ENCODE peak calls at places on chromosomes 3 and 15, in ten cellular contexts. One of them, this sample, is unnamed.

GRCh38 chr15:78264304-78265136 is at the start of gene DNAJA4:
- DNase-seq in AG10803: peak; percentile 32
- DNase-seq in heart left ventricle: peak; percentile 72
- DNase-seq in body of pancreas: peak; percentile 48
- DNase-seq in GM20000: peak; percentile 85
- DNase-seq in cardiac fibroblast: peak; percentile 58
- DNase-seq in tibial artery: peak; percentile 73
- DNase-seq in AG09319: no peak
- DNase-seq in left ventricle myocardium inferior: peak; percentile 69
- DNase-seq in H9: peak; percentile 69
- DNase-seq in this sample: no peak

GRCh38 chr15:62390793-62391543 is 225.9 kb upstream of the C2CD4B start:
- DNase-seq in AG10803: peak; percentile 34
- DNase-seq in heart left ventricle: peak; percentile 35
- DNase-seq in body of pancreas: peak; percentile 36
- DNase-seq in GM20000: peak; percentile 64
- DNase-seq in cardiac fibroblast: peak; percentile 41
- DNase-seq in tibial artery: peak; percentile 74
- DNase-seq in AG09319: no peak
- DNase-seq in left ventricle myocardium inferior: peak; percentile 44
- DNase-seq in H9: peak; percentile 54
- DNase-seq in this sample: peak; percentile 71

GRCh38 chr15:88247914-88248313 is 8.6 kb downstream of the NTRK3 start:
- DNase-seq in AG10803: no peak
- DNase-seq in heart left ventricle: no peak
- DNase-seq in body of pancreas: no peak
- DNase-seq in GM20000: no peak
- DNase-seq in cardiac fibroblast: no peak
- DNase-seq in tibial artery: peak; percentile 89
- DNase-seq in AG09319: no peak
- DNase-seq in left ventricle myocardium inferior: peak; percentile 35
- DNase-seq in H9: no peak
- DNase-seq in this sample: no peak

GRCh38 chr3:128710816-128711433 is 15.1 kb upstream of the RAB7A start:
- DNase-seq in AG10803: no peak
- DNase-seq in heart left ventricle: no peak
- DNase-seq in body of pancreas: no peak
- DNase-seq in GM20000: no peak
- DNase-seq in cardiac fibroblast: no peak
- DNase-seq in tibial artery: no peak
- DNase-seq in AG09319: no peak
- DNase-seq in left ventricle myocardium inferior: no peak
- DNase-seq in H9: no peak
- DNase-seq in this sample: no peak

GRCh38 chr3:38600551-38600950 is 48.9 kb downstream of the SCN5A start:
- DNase-seq in AG10803: no peak
- DNase-seq in heart left ventricle: no peak
- DNase-seq in body of pancreas: no peak
- DNase-seq in GM20000: no peak
- DNase-seq in cardiac fibroblast: no peak
- DNase-seq in tibial artery: peak; percentile 10
- DNase-seq in AG09319: no peak
- DNase-seq in left ventricle myocardium inferior: no peak
- DNase-seq in H9: no peak
- DNase-seq in this sample: no peak

GRCh38 chr3:186361612-186362408 is at the start of gene DGKG:
- DNase-seq in AG10803: no peak
- DNase-seq in heart left ventricle: peak; percentile 72
- DNase-seq in body of pancreas: peak; percentile 59
- DNase-seq in GM20000: peak; percentile 76
- DNase-seq in cardiac fibroblast: peak; percentile 14
- DNase-seq in tibial artery: peak; percentile 90
- DNase-seq in AG09319: no peak
- DNase-seq in left ventricle myocardium inferior: peak; percentile 69
- DNase-seq in H9: peak; percentile 60
- DNase-seq in this sample: no peak

GRCh38 chr15:25481208-25481862 is 42.5 kb upstream of the UBE3A start:
- DNase-seq in AG10803: no peak
- DNase-seq in heart left ventricle: no peak
- DNase-seq in body of pancreas: no peak
- DNase-seq in GM20000: no peak
- DNase-seq in cardiac fibroblast: no peak
- DNase-seq in tibial artery: no peak
- DNase-seq in AG09319: no peak
- DNase-seq in left ventricle myocardium inferior: no peak
- DNase-seq in H9: peak; percentile 70
- DNase-seq in this sample: no peak

GRCh38 chr15:82538961-82539689 is 1.1 kb downstream of the RPS17 start:
- DNase-seq in AG10803: no peak
- DNase-seq in heart left ventricle: no peak
- DNase-seq in body of pancreas: no peak
- DNase-seq in GM20000: no peak
- DNase-seq in cardiac fibroblast: no peak
- DNase-seq in tibial artery: no peak
- DNase-seq in AG09319: no peak
- DNase-seq in left ventricle myocardium inferior: no peak
- DNase-seq in H9: no peak
- DNase-seq in this sample: no peak

GRCh38 chr3:172332256-172333041 is 115.8 kb downstream of the GHSR start:
- DNase-seq in AG10803: peak; percentile 62
- DNase-seq in heart left ventricle: peak; percentile 63
- DNase-seq in body of pancreas: peak; percentile 69
- DNase-seq in GM20000: peak; percentile 58
- DNase-seq in cardiac fibroblast: peak; percentile 73
- DNase-seq in tibial artery: no peak
- DNase-seq in AG09319: no peak
- DNase-seq in left ventricle myocardium inferior: peak; percentile 37
- DNase-seq in H9: peak; percentile 67
- DNase-seq in this sample: no peak

GRCh38 chr3:63580151-63580550 is 72.3 kb upstream of the SNTN start:
- DNase-seq in AG10803: peak; percentile 4
- DNase-seq in heart left ventricle: no peak
- DNase-seq in body of pancreas: no peak
- DNase-seq in GM20000: no peak
- DNase-seq in cardiac fibroblast: no peak
- DNase-seq in tibial artery: no peak
- DNase-seq in AG09319: no peak
- DNase-seq in left ventricle myocardium inferior: no peak
- DNase-seq in H9: no peak
- DNase-seq in this sample: no peak

GRCh38 chr15:94100814-94101213 is 130.5 kb upstream of the MCTP2 start:
- DNase-seq in AG10803: peak; percentile 27
- DNase-seq in heart left ventricle: no peak
- DNase-seq in body of pancreas: no peak
- DNase-seq in GM20000: no peak
- DNase-seq in cardiac fibroblast: no peak
- DNase-seq in tibial artery: no peak
- DNase-seq in AG09319: no peak
- DNase-seq in left ventricle myocardium inferior: no peak
- DNase-seq in H9: no peak
- DNase-seq in this sample: no peak

GRCh38 chr3:31896643-31897433 is 84.2 kb downstream of the OSBPL10 start:
- DNase-seq in AG10803: no peak
- DNase-seq in heart left ventricle: no peak
- DNase-seq in body of pancreas: no peak
- DNase-seq in GM20000: no peak
- DNase-seq in cardiac fibroblast: no peak
- DNase-seq in tibial artery: no peak
- DNase-seq in AG09319: no peak
- DNase-seq in left ventricle myocardium inferior: no peak
- DNase-seq in H9: no peak
- DNase-seq in this sample: no peak
- TF ChIP-seq CTCF in AG10803: no peak
- TF ChIP-seq CTCF in heart left ventricle: no peak
- TF ChIP-seq CTCF in body of pancreas: no peak
- TF ChIP-seq CTCF in GM20000: no peak
- TF ChIP-seq CTCF in cardiac fibroblast: no peak
- TF ChIP-seq CTCF in tibial artery: no peak
- TF ChIP-seq CTCF in AG09319: no peak
- TF ChIP-seq CTCF in left ventricle myocardium inferior: no peak
- TF ChIP-seq CTCF in H9: no peak
- TF ChIP-seq CTCF in this sample: no peak

DNA sequence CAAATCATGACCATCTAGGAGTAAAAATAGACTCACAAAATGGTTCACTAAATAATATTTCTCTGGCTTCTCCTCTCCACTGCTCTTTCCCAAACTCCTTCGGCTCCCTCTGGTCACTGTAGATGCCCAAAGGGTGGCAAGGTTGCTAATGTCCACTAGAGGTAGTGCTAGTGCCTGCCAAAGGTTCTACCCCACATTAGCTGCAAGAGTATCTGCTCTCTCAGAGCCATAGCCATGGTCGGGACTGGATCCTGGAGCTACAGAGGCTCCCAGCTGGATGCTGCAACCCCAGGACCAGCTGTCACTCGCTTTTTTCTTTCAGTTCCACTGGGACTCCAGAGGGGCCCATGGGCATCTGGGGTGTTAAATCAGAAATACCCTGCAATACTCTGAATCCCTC is 8.5 kb downstream of the HTR3D start:
- DNase-seq in AG10803: peak; percentile 38
- DNase-seq in heart left ventricle: no peak
- DNase-seq in body of pancreas: peak; percentile 11
- DNase-seq in GM20000: no peak
- DNase-seq in cardiac fibroblast: peak; percentile 39
- DNase-seq in tibial artery: no peak
- DNase-seq in AG09319: no peak
- DNase-seq in left ventricle myocardium inferior: no peak
- DNase-seq in H9: peak; percentile 63
- DNase-seq in this sample: no peak
- TF ChIP-seq CTCF in AG10803: peak; percentile 53
- TF ChIP-seq CTCF in heart left ventricle: peak; percentile 8
- TF ChIP-seq CTCF in body of pancreas: peak; percentile 38
- TF ChIP-seq CTCF in GM20000: no peak
- TF ChIP-seq CTCF in cardiac fibroblast: peak; percentile 51
- TF ChIP-seq CTCF in tibial artery: no peak
- TF ChIP-seq CTCF in AG09319: peak; percentile 47
- TF ChIP-seq CTCF in left ventricle myocardium inferior: peak; percentile 29
- TF ChIP-seq CTCF in H9: peak; percentile 67
- TF ChIP-seq CTCF in this sample: peak; percentile 38

DNA sequence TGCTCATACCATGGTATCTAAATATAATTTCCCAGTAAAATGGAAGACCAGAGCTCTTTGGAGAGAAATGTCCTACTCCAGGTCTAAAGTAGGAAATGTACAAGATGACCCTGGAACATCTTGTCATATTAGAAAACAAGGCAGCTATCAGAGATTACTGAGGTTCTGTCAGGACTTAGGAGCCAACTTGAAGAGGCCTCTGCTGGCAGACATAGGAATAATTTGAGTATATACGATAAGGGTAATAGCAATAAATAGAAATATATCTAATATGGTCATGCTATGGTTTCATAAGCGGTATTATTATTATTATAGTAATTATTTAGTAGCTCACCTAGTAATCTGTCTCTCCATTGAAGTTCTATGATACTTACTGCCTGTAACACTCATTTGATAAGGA is 224.2 kb downstream of the SOX2 start:
- DNase-seq in AG10803: no peak
- DNase-seq in heart left ventricle: no peak
- DNase-seq in body of pancreas: no peak
- DNase-seq in GM20000: no peak
- DNase-seq in cardiac fibroblast: no peak
- DNase-seq in tibial artery: no peak
- DNase-seq in AG09319: no peak
- DNase-seq in left ventricle myocardium inferior: no peak
- DNase-seq in H9: no peak
- DNase-seq in this sample: no peak
- TF ChIP-seq CTCF in AG10803: no peak
- TF ChIP-seq CTCF in heart left ventricle: no peak
- TF ChIP-seq CTCF in body of pancreas: no peak
- TF ChIP-seq CTCF in GM20000: no peak
- TF ChIP-seq CTCF in cardiac fibroblast: no peak
- TF ChIP-seq CTCF in tibial artery: no peak
- TF ChIP-seq CTCF in AG09319: no peak
- TF ChIP-seq CTCF in left ventricle myocardium inferior: no peak
- TF ChIP-seq CTCF in H9: peak; percentile 15
- TF ChIP-seq CTCF in this sample: no peak

GRCh38 chr3:149902498-149903139 is 68.1 kb downstream of the PFN2 start:
- DNase-seq in AG10803: no peak
- DNase-seq in heart left ventricle: no peak
- DNase-seq in body of pancreas: no peak
- DNase-seq in GM20000: no peak
- DNase-seq in cardiac fibroblast: peak; percentile 18
- DNase-seq in tibial artery: no peak
- DNase-seq in AG09319: no peak
- DNase-seq in left ventricle myocardium inferior: no peak
- DNase-seq in H9: no peak
- DNase-seq in this sample: no peak
- TF ChIP-seq CTCF in AG10803: peak; percentile 41
- TF ChIP-seq CTCF in heart left ventricle: no peak
- TF ChIP-seq CTCF in body of pancreas: peak; percentile 3
- TF ChIP-seq CTCF in GM20000: no peak
- TF ChIP-seq CTCF in cardiac fibroblast: peak; percentile 27
- TF ChIP-seq CTCF in tibial artery: no peak
- TF ChIP-seq CTCF in AG09319: peak; percentile 8
- TF ChIP-seq CTCF in left ventricle myocardium inferior: peak; percentile 31
- TF ChIP-seq CTCF in H9: no peak
- TF ChIP-seq CTCF in this sample: peak; percentile 61

DNA sequence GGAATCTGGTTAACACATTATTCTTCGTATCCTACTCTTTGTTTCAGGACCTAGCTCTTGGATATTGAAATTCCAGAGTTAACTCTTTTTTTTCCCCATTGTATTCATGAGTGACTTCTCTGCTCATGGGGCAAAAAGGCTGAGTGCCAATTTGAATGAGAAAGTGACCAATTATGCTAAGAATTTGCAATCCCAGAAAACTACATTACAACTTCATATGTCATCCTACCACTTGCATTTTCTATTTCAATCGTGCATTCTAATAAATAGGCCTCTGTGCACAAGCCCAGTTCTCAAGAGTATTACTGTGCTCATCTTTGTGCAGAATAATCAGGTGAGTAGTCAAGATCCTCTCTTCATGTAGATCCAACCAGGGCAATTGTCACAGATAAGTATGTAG is 537.8 kb downstream of the OTOL1 start:
- DNase-seq in AG10803: peak; percentile 75
- DNase-seq in heart left ventricle: no peak
- DNase-seq in body of pancreas: no peak
- DNase-seq in GM20000: no peak
- DNase-seq in cardiac fibroblast: peak; percentile 2
- DNase-seq in tibial artery: no peak
- DNase-seq in AG09319: no peak
- DNase-seq in left ventricle myocardium inferior: no peak
- DNase-seq in H9: no peak
- DNase-seq in this sample: no peak
- TF ChIP-seq CTCF in AG10803: no peak
- TF ChIP-seq CTCF in heart left ventricle: no peak
- TF ChIP-seq CTCF in body of pancreas: no peak
- TF ChIP-seq CTCF in GM20000: no peak
- TF ChIP-seq CTCF in cardiac fibroblast: no peak
- TF ChIP-seq CTCF in tibial artery: no peak
- TF ChIP-seq CTCF in AG09319: no peak
- TF ChIP-seq CTCF in left ventricle myocardium inferior: no peak
- TF ChIP-seq CTCF in H9: no peak
- TF ChIP-seq CTCF in this sample: no peak

GRCh38 chr3:181176610-181177009 is 187.1 kb upstream of the DNAJC19 start:
- DNase-seq in AG10803: peak; percentile 16
- DNase-seq in heart left ventricle: peak; percentile 36
- DNase-seq in body of pancreas: peak; percentile 73
- DNase-seq in GM20000: no peak
- DNase-seq in cardiac fibroblast: peak; percentile 67
- DNase-seq in tibial artery: no peak
- DNase-seq in AG09319: no peak
- DNase-seq in left ventricle myocardium inferior: peak; percentile 36
- DNase-seq in H9: peak; percentile 32
- DNase-seq in this sample: no peak
- TF ChIP-seq CTCF in AG10803: peak; percentile 49
- TF ChIP-seq CTCF in heart left ventricle: peak; percentile 49
- TF ChIP-seq CTCF in body of pancreas: peak; percentile 79
- TF ChIP-seq CTCF in GM20000: no peak
- TF ChIP-seq CTCF in cardiac fibroblast: peak; percentile 54
- TF ChIP-seq CTCF in tibial artery: peak; percentile 50
- TF ChIP-seq CTCF in AG09319: peak; percentile 23
- TF ChIP-seq CTCF in left ventricle myocardium inferior: peak; percentile 72
- TF ChIP-seq CTCF in H9: peak; percentile 68
- TF ChIP-seq CTCF in this sample: peak; percentile 78

This sample was measured in type B pancreatic cell.